ENCODE peak calls at places on chromosomes 3 and 15, in four cellular contexts. P is keratinocyte, Z is endodermal cell, B is stomach. A is an unnamed sample.

GRCh38 chr3:114634635-114635034 is 340.8 kb downstream of the TIGIT start:
- DNase-seq in Z (no peak), P (no peak), B (no peak), A (no peak)

GRCh38 chr15:92527197-92527596 is 128.4 kb downstream of the FAM174B start:
- DNase-seq in B (peak), Z (no peak), P (no peak), A (no peak)

GRCh38 chr3:48695113-48695753 is 9.5 kb upstream of the NCKIPSD start:
- DNase-seq in P (no peak), B (peak), Z (peak), A (no peak)

GRCh38 chr3:105806361-105806760 is 62.5 kb downstream of the CBLB start:
- DNase-seq in B (no peak), P (no peak), Z (no peak), A (no peak)

GRCh38 chr3:94459167-94459566 is 396.3 kb downstream of the NSUN3 start:
- DNase-seq in Z (no peak), B (no peak), P (no peak), A (no peak)

GRCh38 chr15:91055548-91056331 is 33.3 kb upstream of the VPS33B start:
- DNase-seq in Z (peak), P (no peak), B (peak), A (no peak)

GRCh38 chr3:79125313-79125984 is 642.3 kb downstream of the ROBO1 start:
- DNase-seq in P (no peak), B (no peak), Z (peak), A (no peak)

GRCh38 chr15:41777421-41777973 is 3.2 kb downstream of the MAPKBP1 start:
- DNase-seq in P (no peak), B (no peak), Z (no peak), A (no peak)

GRCh38 chr3:42666577-42666998 is 13.1 kb downstream of the ZBTB47 start:
- DNase-seq in B (no peak), P (no peak), Z (no peak), A (no peak)

GRCh38 chr3:174477491-174477890 is 381.6 kb upstream of the NAALADL2 start:
- DNase-seq in B (no peak), Z (no peak), P (no peak), A (no peak)

GRCh38 chr3:12470111-12470510 is 14.2 kb upstream of the TSEN2 start:
- DNase-seq in B (no peak), Z (no peak), P (no peak), A (no peak)

GRCh38 chr3:117523407-117523806 is 813.8 kb downstream of the TUSC7 start:
- DNase-seq in Z (peak), P (no peak), B (no peak), A (no peak)

GRCh38 chr3:45497963-45498362 is 96.6 kb upstream of the LIMD1 start:
- DNase-seq in P (no peak), B (no peak), Z (no peak), A (no peak)

GRCh38 chr3:140748903-140749302 is 71.0 kb downstream of the TRIM42 start:
- DNase-seq in Z (no peak), B (no peak), P (peak), A (no peak)

GRCh38 chr15:91965501-91966180 is 112.1 kb downstream of the SLCO3A1 start:
- DNase-seq in P (peak), Z (no peak), B (no peak), A (no peak)

GRCh38 chr3:189995129-189995528 is 125.6 kb downstream of the P3H2 start:
- DNase-seq in Z (peak), B (no peak), P (no peak), A (no peak)

GRCh38 chr15:59189224-59189623 is 17.4 kb upstream of the LDHAL6B start:
- DNase-seq in Z (no peak), P (no peak), B (no peak), A (no peak)

GRCh38 chr15:79970921-79971434 is at the start of gene BCL2A1:
- DNase-seq in Z (no peak), P (peak), B (peak), A (no peak)

GRCh38 chr15:88299502-88299901 is 43.0 kb upstream of the NTRK3 start:
- DNase-seq in Z (peak), P (no peak), B (no peak), A (no peak)

GRCh38 chr3:148034353-148034752 is 625.2 kb downstream of the ZIC1 start:
- DNase-seq in Z (no peak), P (no peak), B (no peak), A (no peak)

GRCh38 chr3:18036486-18036885 is 294.1 kb upstream of the TBC1D5 start:
- DNase-seq in P (no peak), B (no peak), Z (no peak), A (no peak)

GRCh38 chr15:82129769-82130168 is 84.0 kb upstream of the MEX3B start:
- DNase-seq in Z (no peak), P (no peak), B (no peak), A (no peak)

GRCh38 chr3:36846406-36846805 is 82.1 kb upstream of the DCLK3 start:
- DNase-seq in Z (no peak), B (no peak), P (no peak), A (no peak)

GRCh38 chr15:56984681-56985515 is 66.5 kb downstream of the TCF12 start:
- DNase-seq in P (no peak), Z (no peak), B (no peak), A (no peak)

GRCh38 chr3:69088033-69088432 is 3.3 kb downstream of the ARL6IP5 start:
- DNase-seq in Z (no peak), B (no peak), P (no peak), A (no peak)

GRCh38 chr15:52290329-52290728 is 5.3 kb downstream of the MYO5C start:
- DNase-seq in P (no peak), Z (no peak), B (no peak), A (no peak)

GRCh38 chr15:52290800-52291199 is 4.8 kb downstream of the MYO5C start:
- DNase-seq in P (no peak), B (no peak), Z (no peak), A (no peak)

GRCh38 chr15:52291204-52291603 is 4.4 kb downstream of the MYO5C start:
- DNase-seq in Z (no peak), B (no peak), P (no peak), A (no peak)

GRCh38 chr15:52294881-52295420 is 653 bp downstream of the MYO5C start:
- DNase-seq in B (no peak), P (no peak), Z (peak), A (no peak)

GRCh38 chr15:52292780-52293392 is 2.7 kb downstream of the MYO5C start:
- DNase-seq in Z (no peak), P (no peak), B (no peak), A (no peak)
- TF ChIP-seq CTCF in Z (peak), P (no peak), B (no peak), A (no peak)

GRCh38 chr15:66803182-66803729 is 101.2 kb downstream of the SMAD6 start:
- DNase-seq in B (peak), P (peak), Z (peak), A (peak)
- TF ChIP-seq CTCF in B (no peak), P (no peak), Z (no peak), A (no peak)

DNA sequence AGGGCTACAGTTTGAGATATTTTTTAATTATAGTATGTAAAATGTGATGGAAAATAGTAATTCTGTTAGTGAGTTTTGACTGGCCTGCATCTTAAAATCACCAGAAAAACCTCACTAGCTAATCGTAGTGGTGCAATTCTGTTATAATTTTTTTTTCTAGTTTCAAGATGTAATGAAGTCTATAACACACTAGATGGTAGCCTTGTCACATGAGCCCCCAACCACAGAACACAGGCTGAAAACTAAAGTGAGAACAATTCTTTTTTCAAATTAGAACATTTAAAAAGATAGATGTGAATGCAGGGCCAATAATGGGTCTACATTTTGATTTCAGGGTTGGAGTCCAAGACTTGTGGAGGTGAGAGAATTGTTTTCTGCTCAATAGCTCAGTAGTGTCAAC is 83.3 kb upstream of the KCNH8 start:
- DNase-seq in B (no peak), Z (no peak), P (no peak), A (no peak)
- TF ChIP-seq CTCF in B (peak), Z (peak), P (peak), A (peak)

DNA sequence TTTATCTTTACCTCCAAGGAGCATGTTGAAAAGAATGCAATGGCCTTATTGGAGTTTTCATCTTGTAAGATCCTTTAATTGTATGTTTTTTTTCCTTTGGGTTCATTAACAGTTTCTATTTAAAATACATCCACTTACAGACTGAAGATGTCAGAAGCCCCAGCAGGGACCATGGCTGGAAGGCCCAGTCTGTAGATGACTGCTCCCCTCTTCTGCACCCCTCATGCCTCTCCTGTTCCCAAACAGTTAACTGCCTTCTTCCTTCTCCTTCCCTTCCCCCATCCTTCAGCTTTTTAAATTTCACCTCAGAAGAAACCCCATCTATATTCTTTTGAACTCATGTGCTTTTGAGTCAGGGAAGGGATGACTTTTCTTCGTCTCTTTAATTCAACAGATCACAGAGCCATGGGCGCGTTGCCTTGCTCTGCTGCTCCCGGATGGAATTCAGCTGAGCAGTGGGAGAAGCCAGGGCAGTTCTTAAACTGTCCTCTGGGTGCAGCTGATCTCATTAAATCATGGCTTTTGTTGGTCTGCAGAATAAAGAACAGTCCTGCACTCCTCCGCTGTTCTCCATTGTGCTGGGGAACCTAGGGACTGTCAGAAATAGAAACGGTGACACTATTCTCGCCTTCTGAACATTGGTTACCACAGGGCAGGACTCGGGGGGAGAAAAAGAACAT is 71.5 kb upstream of the EIF1B start:
- DNase-seq in B (no peak), P (no peak), Z (peak), A (no peak)
- TF ChIP-seq CTCF in B (no peak), P (peak), Z (peak), A (peak)

GRCh38 chr3:178966299-178967183 is 105.1 kb downstream of the ZMAT3 start:
- DNase-seq in P (no peak), B (no peak), Z (no peak), A (no peak)
- TF ChIP-seq CTCF in P (peak), B (peak), Z (peak), A (peak)

GRCh38 chr3:128784843-128785242 is 58.9 kb downstream of the RAB7A start:
- DNase-seq in P (no peak), B (no peak), Z (no peak), A (no peak)

GRCh38 chr3:128786434-128787020 is 60.5 kb downstream of the RAB7A start:
- DNase-seq in B (no peak), Z (no peak), P (no peak), A (no peak)

GRCh38 chr3:128782282-128783146 is 56.5 kb downstream of the RAB7A start:
- DNase-seq in Z (no peak), B (no peak), P (no peak), A (no peak)

GRCh38 chr3:128783774-128784173 is 57.8 kb downstream of the RAB7A start:
- DNase-seq in P (no peak), B (no peak), Z (no peak), A (no peak)

DNA sequence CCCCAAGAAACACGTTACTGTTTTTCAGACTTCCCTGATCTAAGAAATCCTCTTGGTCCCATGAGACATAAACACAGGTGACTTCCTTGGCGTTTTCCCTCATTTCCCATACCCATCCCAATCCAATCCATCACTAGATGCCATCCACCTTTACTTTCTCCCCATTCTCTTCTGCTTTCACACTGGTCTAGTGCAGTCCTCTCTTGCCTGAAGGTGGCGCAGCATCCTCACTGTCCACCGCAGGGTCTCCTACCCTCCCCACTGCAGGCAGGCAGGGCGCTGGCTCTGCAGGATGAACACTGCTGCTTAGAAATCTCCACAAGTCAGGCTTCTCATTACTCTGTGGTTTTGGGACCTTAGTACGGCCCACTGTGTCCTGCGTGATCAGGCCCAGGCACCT is 58.2 kb downstream of the RAB7A start:
- DNase-seq in B (no peak), P (no peak), Z (peak), A (no peak)
- TF ChIP-seq CTCF in B (no peak), P (peak), Z (peak), A (peak)

DNA sequence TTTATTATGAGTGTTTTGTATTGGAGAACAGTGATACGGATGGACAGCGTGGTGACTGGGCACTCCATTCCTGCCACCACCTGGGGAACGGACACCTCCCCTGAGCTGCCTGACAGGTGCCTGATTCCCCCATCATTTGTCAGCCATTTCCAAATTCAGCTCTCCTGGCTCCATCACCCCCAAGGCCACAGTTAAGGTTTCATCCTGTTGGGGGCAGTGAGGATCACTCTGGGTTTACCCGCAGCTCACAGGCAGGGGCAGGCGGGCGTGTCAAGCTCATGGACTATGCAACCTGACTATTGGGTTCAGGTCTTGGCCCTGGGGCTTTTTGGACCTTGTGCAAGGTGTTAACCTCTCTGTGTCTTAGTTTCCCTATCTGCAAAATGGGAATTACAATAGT is 76.3 kb downstream of the RAB11A start:
- DNase-seq in P (no peak), B (no peak), Z (peak), A (no peak)
- TF ChIP-seq CTCF in P (no peak), B (no peak), Z (peak), A (no peak)

A was measured in osteocyte.